ENCODE peak calls at places on chromosomes 1 and 21, in five cellular contexts. One of them, this sample, is unnamed.
A peak's percentile ranks its signal among the peaks of the same experiment; 100 is the strongest.

GRCh38 chr1:15702722-15703550 is 18.8 kb downstream of the PLEKHM2 start:
- DNase-seq in AG04450: no peak
- DNase-seq in DND-41: no peak
- DNase-seq in activated CD4-positive, alpha-beta T cell treated with anti-CD3 and anti-CD28 coated beads for 36 hours: no peak
- DNase-seq in IMR-90: peak; percentile 29
- DNase-seq in this sample: no peak

GRCh38 chr1:179178965-179179364 is 50.5 kb downstream of the ABL2 start:
- DNase-seq in activated CD4-positive, alpha-beta T cell treated with anti-CD3 and anti-CD28 coated beads for 36 hours: no peak
- DNase-seq in AG04450: no peak
- DNase-seq in IMR-90: peak; percentile 72
- DNase-seq in DND-41: no peak
- DNase-seq in this sample: no peak

GRCh38 chr1:68600049-68600661 is 103.3 kb upstream of the DEPDC1 start:
- DNase-seq in AG04450: no peak
- DNase-seq in DND-41: no peak
- DNase-seq in IMR-90: peak; percentile 6
- DNase-seq in activated CD4-positive, alpha-beta T cell treated with anti-CD3 and anti-CD28 coated beads for 36 hours: peak; percentile 6
- DNase-seq in this sample: no peak

GRCh38 chr1:107704911-107705310 is 260.1 kb downstream of the VAV3 start:
- DNase-seq in DND-41: no peak
- DNase-seq in AG04450: no peak
- DNase-seq in activated CD4-positive, alpha-beta T cell treated with anti-CD3 and anti-CD28 coated beads for 36 hours: no peak
- DNase-seq in IMR-90: peak; percentile 4
- DNase-seq in this sample: no peak

GRCh38 chr1:68046423-68046822 is 4.0 kb downstream of the DIRAS3 start:
- DNase-seq in activated CD4-positive, alpha-beta T cell treated with anti-CD3 and anti-CD28 coated beads for 36 hours: no peak
- DNase-seq in IMR-90: no peak
- DNase-seq in AG04450: no peak
- DNase-seq in DND-41: no peak
- DNase-seq in this sample: no peak

GRCh38 chr1:41513388-41513745 is 28.9 kb upstream of the EDN2 start:
- DNase-seq in activated CD4-positive, alpha-beta T cell treated with anti-CD3 and anti-CD28 coated beads for 36 hours: peak; percentile 54
- DNase-seq in AG04450: no peak
- DNase-seq in IMR-90: no peak
- DNase-seq in DND-41: no peak
- DNase-seq in this sample: no peak

GRCh38 chr21:31043495-31043894 is 5.2 kb upstream of the KRTAP19-8 start:
- DNase-seq in DND-41: no peak
- DNase-seq in activated CD4-positive, alpha-beta T cell treated with anti-CD3 and anti-CD28 coated beads for 36 hours: no peak
- DNase-seq in IMR-90: no peak
- DNase-seq in AG04450: no peak
- DNase-seq in this sample: no peak

GRCh38 chr21:36968414-36968813 is 1.9 kb upstream of the HLCS start:
- DNase-seq in IMR-90: no peak
- DNase-seq in activated CD4-positive, alpha-beta T cell treated with anti-CD3 and anti-CD28 coated beads for 36 hours: no peak
- DNase-seq in AG04450: no peak
- DNase-seq in DND-41: no peak
- DNase-seq in this sample: no peak

GRCh38 chr1:55987491-55988255 is 591.7 kb downstream of the PLPP3 start:
- DNase-seq in IMR-90: no peak
- DNase-seq in activated CD4-positive, alpha-beta T cell treated with anti-CD3 and anti-CD28 coated beads for 36 hours: no peak
- DNase-seq in DND-41: peak; percentile 6
- DNase-seq in AG04450: no peak
- DNase-seq in this sample: no peak

GRCh38 chr1:205791568-205792180 is 16.4 kb upstream of the RAB29 start:
- DNase-seq in AG04450: no peak
- DNase-seq in IMR-90: peak; percentile 44
- DNase-seq in DND-41: peak; percentile 64
- DNase-seq in activated CD4-positive, alpha-beta T cell treated with anti-CD3 and anti-CD28 coated beads for 36 hours: peak; percentile 75
- DNase-seq in this sample: no peak

GRCh38 chr1:63330331-63330916 is 8.1 kb downstream of the FOXD3 start:
- DNase-seq in AG04450: no peak
- DNase-seq in activated CD4-positive, alpha-beta T cell treated with anti-CD3 and anti-CD28 coated beads for 36 hours: no peak
- DNase-seq in DND-41: no peak
- DNase-seq in IMR-90: no peak
- DNase-seq in this sample: no peak

GRCh38 chr1:173193639-173194038 is 13.5 kb downstream of the TNFSF4 start:
- DNase-seq in activated CD4-positive, alpha-beta T cell treated with anti-CD3 and anti-CD28 coated beads for 36 hours: no peak
- DNase-seq in IMR-90: peak; percentile 47
- DNase-seq in DND-41: no peak
- DNase-seq in AG04450: no peak
- DNase-seq in this sample: no peak

GRCh38 chr21:42107177-42107880 is 36.2 kb downstream of the UMODL1 start:
- DNase-seq in DND-41: no peak
- DNase-seq in IMR-90: no peak
- DNase-seq in activated CD4-positive, alpha-beta T cell treated with anti-CD3 and anti-CD28 coated beads for 36 hours: no peak
- DNase-seq in AG04450: no peak
- DNase-seq in this sample: no peak

GRCh38 chr1:55531644-55532043 is 316.5 kb upstream of the USP24 start:
- DNase-seq in IMR-90: no peak
- DNase-seq in AG04450: no peak
- DNase-seq in DND-41: no peak
- DNase-seq in activated CD4-positive, alpha-beta T cell treated with anti-CD3 and anti-CD28 coated beads for 36 hours: no peak
- DNase-seq in this sample: no peak

GRCh38 chr1:16617778-16618580 is 4.6 kb upstream of the NBPF1 start:
- DNase-seq in IMR-90: no peak
- DNase-seq in AG04450: no peak
- DNase-seq in activated CD4-positive, alpha-beta T cell treated with anti-CD3 and anti-CD28 coated beads for 36 hours: no peak
- DNase-seq in DND-41: no peak
- DNase-seq in this sample: no peak

GRCh38 chr1:236733654-236734053 is 47.4 kb downstream of the ACTN2 start:
- DNase-seq in IMR-90: no peak
- DNase-seq in DND-41: no peak
- DNase-seq in AG04450: no peak
- DNase-seq in activated CD4-positive, alpha-beta T cell treated with anti-CD3 and anti-CD28 coated beads for 36 hours: no peak
- DNase-seq in this sample: no peak

GRCh38 chr1:24154215-24154614 is 11.3 kb upstream of the IL22RA1 start:
- DNase-seq in IMR-90: no peak
- DNase-seq in DND-41: no peak
- DNase-seq in AG04450: no peak
- DNase-seq in activated CD4-positive, alpha-beta T cell treated with anti-CD3 and anti-CD28 coated beads for 36 hours: no peak
- DNase-seq in this sample: no peak

GRCh38 chr1:156118175-156118868 is 3.8 kb downstream of the LMNA start:
- DNase-seq in activated CD4-positive, alpha-beta T cell treated with anti-CD3 and anti-CD28 coated beads for 36 hours: no peak
- DNase-seq in IMR-90: no peak
- DNase-seq in DND-41: no peak
- DNase-seq in AG04450: no peak
- DNase-seq in this sample: no peak

GRCh38 chr21:15908187-15908586 is 178.4 kb downstream of the USP25 start:
- DNase-seq in IMR-90: peak; percentile 41
- DNase-seq in AG04450: no peak
- DNase-seq in activated CD4-positive, alpha-beta T cell treated with anti-CD3 and anti-CD28 coated beads for 36 hours: no peak
- DNase-seq in DND-41: no peak
- DNase-seq in this sample: no peak

GRCh38 chr1:201988593-201988992 is 6.1 kb downstream of the RNPEP start:
- DNase-seq in activated CD4-positive, alpha-beta T cell treated with anti-CD3 and anti-CD28 coated beads for 36 hours: no peak
- DNase-seq in DND-41: no peak
- DNase-seq in AG04450: no peak
- DNase-seq in IMR-90: no peak
- DNase-seq in this sample: no peak

GRCh38 chr1:237684236-237684635 is 206.5 kb downstream of the ZP4 start:
- DNase-seq in DND-41: no peak
- DNase-seq in activated CD4-positive, alpha-beta T cell treated with anti-CD3 and anti-CD28 coated beads for 36 hours: no peak
- DNase-seq in AG04450: no peak
- DNase-seq in IMR-90: peak; percentile 62
- DNase-seq in this sample: no peak

GRCh38 chr1:37439672-37439995 is 34.7 kb upstream of the ZC3H12A start:
- DNase-seq in activated CD4-positive, alpha-beta T cell treated with anti-CD3 and anti-CD28 coated beads for 36 hours: no peak
- DNase-seq in DND-41: no peak
- DNase-seq in IMR-90: no peak
- DNase-seq in AG04450: no peak
- DNase-seq in this sample: no peak

GRCh38 chr1:55898191-55898590 is 681.2 kb downstream of the PLPP3 start:
- DNase-seq in IMR-90: peak; percentile 89
- DNase-seq in DND-41: no peak
- DNase-seq in activated CD4-positive, alpha-beta T cell treated with anti-CD3 and anti-CD28 coated beads for 36 hours: no peak
- DNase-seq in AG04450: peak; percentile 30
- DNase-seq in this sample: no peak

GRCh38 chr1:235160395-235160964 is 570 bp downstream of the RBM34 start:
- DNase-seq in activated CD4-positive, alpha-beta T cell treated with anti-CD3 and anti-CD28 coated beads for 36 hours: no peak
- DNase-seq in DND-41: no peak
- DNase-seq in IMR-90: peak; percentile 64
- DNase-seq in AG04450: peak; percentile 18
- DNase-seq in this sample: peak; percentile 74

GRCh38 chr1:217322834-217323233 is 308.1 kb downstream of the GPATCH2 start:
- DNase-seq in DND-41: no peak
- DNase-seq in IMR-90: no peak
- DNase-seq in activated CD4-positive, alpha-beta T cell treated with anti-CD3 and anti-CD28 coated beads for 36 hours: no peak
- DNase-seq in AG04450: no peak
- DNase-seq in this sample: no peak